ENCODE peak calls at places on chromosomes 2 and 18, in eight cellular contexts. B is heart left ventricle, N is HCT116, E is prostate gland, Q is GM12878, F is tibial nerve, G is thyroid gland, R is H1. D is an unnamed sample.

GRCh38 chr2:20516646-20517341 is 69.9 kb downstream of the RHOB start:
- DNase-seq in G (peak; percentile 75), N (peak; percentile 44), Q (peak; percentile 70), E (peak; percentile 58), F (peak; percentile 45), B (peak; percentile 42), R (no peak), D (peak; percentile 62)

GRCh38 chr2:19124135-19124534 is 234.3 kb downstream of the OSR1 start:
- DNase-seq in Q (no peak), N (no peak), G (no peak), E (no peak), F (no peak), B (no peak), R (no peak), D (no peak)

GRCh38 chr18:56314396-56314795 is 324.0 kb downstream of the TXNL1 start:
- DNase-seq in N (no peak), R (no peak), Q (no peak), E (no peak), B (no peak), G (peak; percentile 9), F (no peak), D (peak; percentile 26)

GRCh38 chr2:109487237-109487869 is 126.4 kb downstream of the SEPTIN10 start:
- DNase-seq in Q (no peak), F (no peak), N (no peak), E (no peak), R (no peak), B (no peak), G (no peak), D (peak; percentile 67)

GRCh38 chr18:8176554-8176953 is 432.7 kb upstream of the RAB12 start:
- DNase-seq in E (no peak), R (no peak), F (no peak), B (no peak), Q (no peak), N (no peak), G (no peak), D (no peak)

GRCh38 chr2:235230809-235231601 is 262.8 kb upstream of the AGAP1 start:
- DNase-seq in Q (no peak), G (no peak), R (no peak), F (no peak), E (no peak), B (no peak), N (no peak), D (peak; percentile 33)

GRCh38 chr2:205954707-205955106 is 131.3 kb downstream of the INO80D start:
- DNase-seq in G (no peak), R (no peak), F (no peak), B (no peak), Q (no peak), E (no peak), N (no peak), D (no peak)

GRCh38 chr18:5851998-5852397 is 43.3 kb downstream of the TMEM200C start:
- DNase-seq in E (no peak), R (no peak), Q (no peak), N (no peak), B (no peak), F (no peak), G (no peak), D (no peak)

GRCh38 chr2:208240641-208241209 is 14.1 kb downstream of the IDH1 start:
- DNase-seq in Q (no peak), N (no peak), F (no peak), B (no peak), R (no peak), E (no peak), G (no peak), D (no peak)

GRCh38 chr2:20614201-20615045 is 36.5 kb downstream of the HS1BP3 start:
- DNase-seq in R (no peak), F (no peak), N (no peak), E (peak; percentile 49), Q (no peak), G (peak; percentile 3), B (no peak), D (no peak)

GRCh38 chr2:200353873-200354272 is 47.4 kb downstream of the SPATS2L start:
- DNase-seq in N (no peak), R (no peak), F (no peak), B (no peak), Q (no peak), E (no peak), G (no peak), D (no peak)

GRCh38 chr2:1968222-1968987 is 224.1 kb upstream of the PXDN start:
- DNase-seq in E (no peak), R (no peak), F (no peak), Q (no peak), G (no peak), B (no peak), N (no peak), D (no peak)

GRCh38 chr2:72144746-72145657 is 2.7 kb downstream of the CYP26B1 start:
- DNase-seq in F (peak; percentile 59), R (no peak), G (peak; percentile 75), N (peak; percentile 58), E (peak; percentile 4), Q (no peak), B (peak; percentile 67), D (peak; percentile 14)

GRCh38 chr2:1698188-1698945 is 45.9 kb downstream of the PXDN start:
- DNase-seq in E (no peak), G (peak; percentile 72), B (no peak), F (no peak), Q (no peak), N (no peak), R (no peak), D (no peak)

DNA sequence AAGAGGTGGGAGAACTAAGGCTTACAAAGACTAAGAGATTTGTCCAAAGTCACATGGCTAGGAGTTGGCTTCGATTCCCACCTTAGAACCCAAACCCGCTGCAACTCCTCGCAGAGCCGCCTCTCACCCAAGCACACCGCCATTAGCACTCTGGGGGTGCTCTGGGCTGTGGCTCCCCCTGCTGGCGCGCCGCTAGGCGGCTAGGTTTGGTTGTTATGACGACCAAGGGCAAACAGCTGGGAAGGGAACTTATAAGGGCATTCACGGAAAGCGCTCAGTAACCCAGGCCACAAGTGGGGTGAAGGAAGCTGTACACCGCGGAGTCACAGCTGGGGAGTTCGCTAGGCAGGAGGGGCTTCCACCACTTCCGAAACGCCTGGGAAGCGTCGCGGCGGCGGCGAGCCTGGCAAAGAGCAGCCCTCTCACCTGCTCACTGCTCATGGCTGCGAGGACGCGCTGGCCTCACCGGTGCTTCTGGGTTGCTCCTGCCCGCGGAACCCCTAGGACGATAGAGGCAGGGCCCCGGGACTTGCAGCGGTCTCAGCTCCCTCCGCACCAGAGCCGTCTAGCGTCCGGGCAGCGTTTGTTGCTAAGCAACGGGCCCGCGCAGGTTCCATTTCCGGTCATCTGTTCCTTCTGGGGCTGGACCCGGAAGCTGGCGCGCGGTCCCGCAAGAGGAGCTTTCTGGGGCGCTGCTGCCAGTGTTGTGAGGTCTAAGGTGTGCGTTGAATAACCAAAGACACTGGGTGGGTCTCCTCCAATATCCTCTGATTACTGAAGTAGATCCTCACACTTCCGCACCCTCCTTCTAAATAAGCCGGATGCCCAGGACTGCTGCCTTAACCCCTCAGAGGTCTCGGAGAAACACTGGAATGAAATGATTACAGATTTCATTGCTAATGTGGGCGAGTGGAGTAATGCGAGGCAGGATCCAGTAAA is at the start of gene DNAH7:
- DNase-seq in Q (peak; percentile 64), G (peak; percentile 94), F (peak; percentile 83), E (peak; percentile 90), R (peak; percentile 65), N (peak; percentile 31), B (peak; percentile 94), D (peak; percentile 86)
- TF ChIP-seq POLR2A in Q (peak; percentile 22), G (peak; percentile 79), F (no peak), E (no peak), R (peak; percentile 74), N (no peak), B (peak; percentile 38), D (peak; percentile 45)

DNA sequence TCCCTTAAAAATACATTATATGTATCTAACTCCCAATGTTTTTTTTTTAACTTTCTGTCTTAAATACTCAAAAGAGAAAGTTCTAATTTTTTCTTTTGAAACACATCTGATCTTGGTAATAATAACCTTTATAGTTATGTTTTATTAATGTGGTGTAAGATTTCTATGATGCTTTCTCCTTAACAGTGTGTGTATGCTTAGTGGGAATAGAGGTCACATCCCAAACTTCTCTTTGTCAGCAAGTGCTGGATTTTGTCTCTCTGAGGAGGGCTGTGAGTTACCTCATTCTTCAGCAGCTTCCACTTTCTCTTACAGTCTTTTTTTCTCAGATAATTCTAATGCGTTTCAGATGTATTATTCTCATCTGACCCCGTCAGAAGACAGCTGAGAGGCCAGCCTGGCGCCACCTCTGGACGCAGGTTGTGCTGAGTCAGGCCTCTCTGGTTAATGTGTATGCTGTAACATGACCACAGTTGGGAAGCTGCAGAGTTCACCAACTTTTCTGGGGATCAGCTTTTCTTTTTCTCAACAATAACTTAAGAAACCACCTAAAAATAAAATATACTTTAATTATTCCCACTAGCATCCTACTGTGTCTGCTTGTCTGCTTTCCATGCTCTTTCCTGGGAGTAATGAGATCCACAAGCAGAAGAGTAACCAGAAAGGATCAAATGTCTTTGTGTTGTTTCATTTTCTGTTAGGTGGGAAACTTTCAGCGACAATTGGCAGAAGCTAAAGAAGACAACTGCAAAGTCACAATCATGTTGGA is 79.5 kb downstream of the CCDC150 start:
- DNase-seq in B (no peak), E (no peak), N (no peak), R (no peak), Q (no peak), F (peak; percentile 19), G (peak; percentile 4), D (no peak)
- H3K27ac ChIP-seq in B (no peak overlapping the region), E (no peak overlapping the region), N (peak overlapping the region; percentile 8), R (no peak overlapping the region), Q (no peak overlapping the region), F (no peak overlapping the region), G (no peak overlapping the region), D (no peak overlapping the region)

GRCh38 chr2:45625824-45626223 is 14.8 kb upstream of the SRBD1 start:
- DNase-seq in B (no peak), N (no peak), Q (no peak), G (no peak), F (no peak), E (no peak), R (no peak), D (no peak)
- H3K27me3 ChIP-seq in B (no peaks in the 10 kb centered on the region), N (no peaks in the 10 kb centered on the region), Q (peaks cover 3% of the 10 kb centered on the region), G (no peaks in the 10 kb centered on the region), F (no peaks in the 10 kb centered on the region), E (no peaks in the 10 kb centered on the region), R (no peaks in the 10 kb centered on the region), D (no peaks in the 10 kb centered on the region)

DNA sequence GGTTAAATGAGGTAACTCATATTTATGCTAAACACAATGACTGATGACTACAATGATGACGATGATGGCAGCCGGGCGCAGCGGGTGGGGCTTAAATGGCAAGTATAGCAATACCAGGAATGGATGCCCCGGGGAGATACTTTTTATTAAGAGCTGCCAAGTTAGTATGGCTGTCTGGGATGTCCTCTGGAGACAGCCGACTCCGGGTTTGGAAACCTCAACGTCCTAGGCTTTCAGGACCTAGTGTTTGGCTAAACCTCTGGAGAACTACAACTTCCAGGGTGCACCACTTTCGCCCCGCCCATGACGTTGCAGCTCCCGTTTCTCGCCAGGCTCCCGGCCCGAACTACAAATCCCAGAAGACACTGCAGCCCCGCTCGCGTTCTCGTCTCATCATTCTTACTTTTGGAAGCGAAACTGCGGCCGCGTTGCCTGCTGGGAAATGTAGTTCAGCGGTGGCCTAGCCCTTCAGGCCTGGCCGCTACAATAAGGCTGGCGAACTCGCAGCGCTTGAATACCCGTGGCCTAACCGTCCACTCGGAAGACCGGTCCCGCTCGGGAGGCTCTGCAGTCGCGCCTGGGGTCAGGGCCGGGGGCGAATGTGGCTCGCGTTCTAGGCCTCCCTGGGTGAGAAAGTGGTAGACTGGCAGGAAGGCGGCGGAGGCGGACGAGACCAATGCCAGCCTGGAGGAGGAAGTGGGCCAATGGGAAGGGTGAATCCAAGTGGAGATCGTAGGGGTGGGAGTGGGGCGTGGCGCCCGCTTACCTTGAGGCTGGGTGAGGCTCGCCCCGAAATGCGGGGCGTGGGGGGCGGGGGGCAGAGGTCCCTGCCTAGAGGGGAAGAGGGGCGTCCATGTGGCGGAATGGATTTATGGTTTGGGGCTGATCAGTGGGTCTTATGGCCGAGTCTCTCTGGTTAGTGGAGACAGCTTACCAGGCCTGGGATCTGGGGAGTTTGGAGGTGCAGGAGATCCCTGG is at the start of gene SMARCAL1:
- DNase-seq in F (peak; percentile 99), N (peak; percentile 94), R (peak; percentile 93), G (peak; percentile 99), E (peak; percentile 98), Q (peak; percentile 92), B (peak; percentile 99), D (peak; percentile 99)
- TF ChIP-seq POLR2A in F (no peak), N (peak; percentile 14), R (peak; percentile 71), G (peak; percentile 54), E (peak; percentile 29), Q (peak; percentile 89), B (peak; percentile 44), D (peak; percentile 83)